ENCODE peak calls at places on chromosomes 3 and 15, in four cellular contexts. C is cardiac muscle cell, F is left lung, P is esophagus squamous epithelium. Y is an unnamed sample.

GRCh38 chr3:117399311-117400068 is 689.9 kb downstream of the TUSC7 start:
- DNase-seq in F (no peak), P (no peak), C (no peak), Y (no peak)

GRCh38 chr3:11724615-11725339 is 81.1 kb upstream of the VGLL4 start:
- DNase-seq in F (no peak), P (no peak), C (no peak), Y (no peak)

GRCh38 chr15:84669726-84670125 is 11.7 kb upstream of the NMB start:
- DNase-seq in P (no peak), F (no peak), C (no peak), Y (no peak)

GRCh38 chr3:184537885-184538599 is 23.5 kb upstream of the EPHB3 start:
- DNase-seq in C (no peak), P (no peak), F (no peak), Y (no peak)

GRCh38 chr3:172089250-172089649 is 49.9 kb downstream of the FNDC3B start:
- DNase-seq in P (no peak), F (no peak), C (no peak), Y (no peak)

GRCh38 chr3:151445283-151446001 is 15.4 kb downstream of the IGSF10 start:
- DNase-seq in F (no peak), C (no peak), P (no peak), Y (no peak)

GRCh38 chr3:161310649-161311423 is 60.5 kb downstream of the SPTSSB start:
- DNase-seq in C (no peak), F (no peak), P (no peak), Y (no peak)

GRCh38 chr3:194249323-194250103 is 101.6 kb downstream of the CPN2 start:
- DNase-seq in F (peak; percentile 62), P (no peak), C (no peak), Y (no peak)

GRCh38 chr15:37095197-37095992 is 5.0 kb downstream of the MEIS2 start:
- DNase-seq in P (no peak), C (no peak), F (peak; percentile 67), Y (no peak)

GRCh38 chr3:51869304-51869703 is 6.1 kb downstream of the IQCF5 start:
- DNase-seq in P (no peak), C (no peak), F (no peak), Y (no peak)

GRCh38 chr15:98840010-98840409 is 167.6 kb downstream of the PGPEP1L start:
- DNase-seq in C (no peak), P (no peak), F (no peak), Y (no peak)

GRCh38 chr3:52372822-52373504 is 56.8 kb downstream of the DNAH1 start:
- DNase-seq in F (no peak), C (peak; percentile 5), P (no peak), Y (no peak)

GRCh38 chr15:67512140-67512539 is 8.8 kb upstream of the C15orf61 start:
- DNase-seq in P (no peak), C (no peak), F (no peak), Y (no peak)

GRCh38 chr15:40766194-40766830 is 2.4 kb downstream of the GCHFR start:
- DNase-seq in F (no peak), C (no peak), P (no peak), Y (no peak)

GRCh38 chr3:151751161-151751560 is 17.4 kb downstream of the AADACL2 start:
- DNase-seq in P (no peak), C (no peak), F (no peak), Y (no peak)

GRCh38 chr15:49789436-49789835 is 168.6 kb downstream of the DTWD1 start:
- DNase-seq in P (no peak), C (no peak), F (no peak), Y (no peak)

GRCh38 chr15:96750361-96750760 is 419.9 kb downstream of the NR2F2 start:
- DNase-seq in C (no peak), P (no peak), F (no peak), Y (no peak)

GRCh38 chr3:70871909-70872656 is 559.6 kb upstream of the MDFIC2 start:
- DNase-seq in C (no peak), P (no peak), F (no peak), Y (no peak)

GRCh38 chr3:136196064-136196400 is at the start of gene MSL2:
- DNase-seq in P (peak; percentile 81), F (peak; percentile 95), C (no peak), Y (no peak)

GRCh38 chr15:58758141-58758540 is 8.6 kb upstream of the ADAM10 start:
- DNase-seq in C (no peak), F (no peak), P (no peak), Y (no peak)

GRCh38 chr3:71062037-71062919 is 521.2 kb downstream of the FOXP1 start:
- DNase-seq in C (no peak), P (no peak), F (no peak), Y (no peak)

GRCh38 chr15:67827561-67828378 is 2.5 kb downstream of the SKOR1 start:
- DNase-seq in F (peak; percentile 73), P (no peak), C (no peak), Y (no peak)

GRCh38 chr3:16060358-16060852 is 114.1 kb upstream of the GALNT15 start:
- DNase-seq in C (no peak), P (no peak), F (no peak), Y (peak; percentile 89)

GRCh38 chr15:99387769-99388168 is 136.5 kb downstream of the LRRC28 start:
- DNase-seq in P (no peak), F (no peak), C (no peak), Y (no peak)

GRCh38 chr3:196287405-196288140 is at the start of gene PCYT1A:
- DNase-seq in C (peak; percentile 96), F (peak; percentile 98), P (peak; percentile 50), Y (peak; percentile 90)

GRCh38 chr15:93159892-93160398 is 70.9 kb upstream of the RGMA start:
- DNase-seq in F (no peak), C (no peak), P (no peak), Y (no peak)

GRCh38 chr3:153614563-153614962 is 452.5 kb downstream of the RAP2B start:
- DNase-seq in F (no peak), P (no peak), C (no peak), Y (no peak)

GRCh38 chr3:140160553-140160952 is 225.6 kb downstream of the CLSTN2 start:
- DNase-seq in P (no peak), C (no peak), F (no peak), Y (no peak)

DNA sequence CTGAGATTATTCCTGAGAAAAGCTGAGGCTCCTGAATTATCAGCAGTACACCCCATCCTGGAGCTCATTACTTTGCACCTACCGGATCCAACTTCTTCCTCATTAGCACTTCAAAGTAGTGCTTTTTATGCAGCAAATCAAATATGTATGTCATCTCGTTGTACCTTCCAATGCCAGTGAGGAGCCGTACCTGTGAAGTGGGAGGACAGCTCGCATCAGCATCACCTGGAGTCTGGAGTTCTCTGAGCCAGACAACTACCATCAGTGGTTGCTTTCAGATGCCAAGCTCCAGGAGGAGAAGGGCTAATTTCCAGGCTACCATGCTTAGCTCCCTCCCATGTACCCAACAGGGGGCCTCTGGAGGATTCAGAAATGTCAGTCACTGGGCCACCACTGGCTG is 32.4 kb downstream of the EIF3J start:
- DNase-seq in P (no peak), C (no peak), F (no peak), Y (no peak)
- H3K36me3 ChIP-seq in P (peaks cover 16% of the 10 kb centered on the region), C (peaks cover 31% of the 10 kb centered on the region), F (peaks cover 4% of the 10 kb centered on the region), Y (peaks cover 60% of the 10 kb centered on the region)

DNA sequence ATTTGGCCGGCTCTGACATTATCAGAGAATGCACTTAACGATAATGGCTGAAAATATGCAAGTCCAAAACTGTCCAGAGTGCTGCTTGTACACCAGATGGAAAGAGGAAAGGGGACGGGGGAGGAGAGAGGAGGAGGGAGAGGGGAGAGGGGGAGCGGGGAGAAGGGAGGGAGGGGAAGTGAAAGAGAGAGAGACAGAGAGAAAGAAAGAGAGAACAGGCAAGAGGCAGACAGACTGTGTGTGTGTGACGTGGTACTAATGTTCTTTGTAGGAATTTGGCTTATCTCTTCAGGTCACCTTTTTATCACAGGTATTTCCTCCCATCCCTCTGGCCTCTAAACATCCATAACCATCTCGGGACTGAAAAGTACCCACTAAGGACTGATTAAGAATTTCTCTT is 75.1 kb upstream of the LMOD3 start:
- DNase-seq in P (no peak), C (no peak), F (no peak), Y (no peak)
- H3K36me3 ChIP-seq in P (no peaks in the 10 kb centered on the region), C (peaks cover 44% of the 10 kb centered on the region), F (no peaks in the 10 kb centered on the region), Y (no peaks in the 10 kb centered on the region)

GRCh38 chr3:123104550-123104949 is 37.7 kb downstream of the PDIA5 start:
- DNase-seq in P (no peak), F (no peak), C (no peak), Y (no peak)
- H3K36me3 ChIP-seq in P (no peaks in the 10 kb centered on the region), F (no peaks in the 10 kb centered on the region), C (no peaks in the 10 kb centered on the region), Y (peaks cover 12% of the 10 kb centered on the region)

GRCh38 chr3:10140996-10141546 is 507 bp upstream of the VHL start:
- DNase-seq in C (no peak), F (no peak), P (no peak), Y (no peak)

GRCh38 chr3:10137178-10137577 is 4.4 kb upstream of the VHL start:
- DNase-seq in F (no peak), C (no peak), P (no peak), Y (no peak)

GRCh38 chr3:10145685-10146084 is 4.1 kb downstream of the VHL start:
- DNase-seq in F (no peak), P (no peak), C (no peak), Y (no peak)

GRCh38 chr3:10142707-10143560 is 1.4 kb downstream of the VHL start:
- DNase-seq in F (no peak), C (no peak), P (no peak), Y (peak; percentile 22)
- H3K36me3 ChIP-seq in F (no peaks in the 10 kb centered on the region), C (peaks cover 2% of the 10 kb centered on the region), P (no peaks in the 10 kb centered on the region), Y (peaks cover 10% of the 10 kb centered on the region)

GRCh38 chr3:133979553-133979952 is 50.2 kb downstream of the SLCO2A1 start:
- DNase-seq in P (no peak), C (no peak), F (no peak), Y (no peak)

GRCh38 chr3:133980550-133980949 is 49.2 kb downstream of the SLCO2A1 start:
- DNase-seq in F (no peak), P (no peak), C (no peak), Y (no peak)

GRCh38 chr3:133977568-133977967 is 52.2 kb downstream of the SLCO2A1 start:
- DNase-seq in F (no peak), C (no peak), P (no peak), Y (no peak)

GRCh38 chr3:133983126-133983525 is 46.6 kb downstream of the SLCO2A1 start:
- DNase-seq in F (no peak), P (no peak), C (no peak), Y (no peak)

GRCh38 chr3:133980035-133980434 is 49.7 kb downstream of the SLCO2A1 start:
- DNase-seq in P (no peak), C (no peak), F (no peak), Y (no peak)
- H3K36me3 ChIP-seq in P (no peaks in the 10 kb centered on the region), C (no peaks in the 10 kb centered on the region), F (no peaks in the 10 kb centered on the region), Y (no peaks in the 10 kb centered on the region)

GRCh38 chr3:47863391-47864128 is 60.6 kb downstream of the DHX30 start:
- DNase-seq in F (peak; percentile 41), P (no peak), C (no peak), Y (no peak)
- H3K36me3 ChIP-seq in F (no peaks in the 10 kb centered on the region), P (peaks cover 30% of the 10 kb centered on the region), C (peaks cover 25% of the 10 kb centered on the region), Y (peaks cover 85% of the 10 kb centered on the region)

GRCh38 chr15:28131400-28131799 is 32.3 kb upstream of the OCA2 start:
- DNase-seq in C (no peak), P (no peak), F (peak; percentile 65), Y (no peak)

GRCh38 chr15:28133281-28133680 is 34.2 kb upstream of the OCA2 start:
- DNase-seq in F (no peak), C (no peak), P (no peak), Y (no peak)

GRCh38 chr15:28130651-28131050 is 31.5 kb upstream of the OCA2 start:
- DNase-seq in P (no peak), F (peak; percentile 41), C (no peak), Y (no peak)

GRCh38 chr15:28131946-28132345 is 32.8 kb upstream of the OCA2 start:
- DNase-seq in C (no peak), P (no peak), F (peak; percentile 48), Y (no peak)

GRCh38 chr15:28132524-28133275 is 33.6 kb upstream of the OCA2 start:
- DNase-seq in F (peak; percentile 75), C (no peak), P (no peak), Y (no peak)
- H3K36me3 ChIP-seq in F (no peaks in the 10 kb centered on the region), C (peaks cover 22% of the 10 kb centered on the region), P (peaks cover 16% of the 10 kb centered on the region), Y (no peaks in the 10 kb centered on the region)

Y was measured in gastrocnemius medialis.